ENCODE peak calls at places on chromosomes 13 and 19, in eight cellular contexts. One of them, this sample, is unnamed.

GRCh38 chr13:98514268-98514667 is 62.6 kb downstream of the STK24 start:
- DNase-seq in NB4: no peak
- DNase-seq in stimulated activated CD4-positive, alpha-beta T cell treated with anti-CD3 and anti-CD28 coated beads, TNF-alpha, amount 100 ng/mL, for 24 hours: no peak
- DNase-seq in GM23248: no peak
- DNase-seq in IMR-90: no peak
- DNase-seq in heart right ventricle: no peak
- DNase-seq in cardiac septum: no peak
- DNase-seq in activated T-cell treated with anti-CD3 and anti-CD28 coated beads, Interleukin-2, amount 50 U/mL, for 72 hours: no peak
- DNase-seq in this sample: no peak

GRCh38 chr13:114161644-114162532 is 17.2 kb upstream of the CFAP97D2 start:
- DNase-seq in NB4: peak
- DNase-seq in stimulated activated CD4-positive, alpha-beta T cell treated with anti-CD3 and anti-CD28 coated beads, TNF-alpha, amount 100 ng/mL, for 24 hours: no peak
- DNase-seq in GM23248: peak
- DNase-seq in IMR-90: peak
- DNase-seq in heart right ventricle: peak
- DNase-seq in cardiac septum: peak
- DNase-seq in activated T-cell treated with anti-CD3 and anti-CD28 coated beads, Interleukin-2, amount 50 U/mL, for 72 hours: no peak
- DNase-seq in this sample: peak

GRCh38 chr13:38417727-38418126 is 68.1 kb downstream of the UFM1 start:
- DNase-seq in NB4: peak
- DNase-seq in stimulated activated CD4-positive, alpha-beta T cell treated with anti-CD3 and anti-CD28 coated beads, TNF-alpha, amount 100 ng/mL, for 24 hours: no peak
- DNase-seq in GM23248: peak
- DNase-seq in IMR-90: peak
- DNase-seq in heart right ventricle: no peak
- DNase-seq in cardiac septum: no peak
- DNase-seq in activated T-cell treated with anti-CD3 and anti-CD28 coated beads, Interleukin-2, amount 50 U/mL, for 72 hours: peak
- DNase-seq in this sample: peak

GRCh38 chr19:1247747-1248453 is 483 bp upstream of the MIDN start:
- DNase-seq in NB4: peak
- DNase-seq in stimulated activated CD4-positive, alpha-beta T cell treated with anti-CD3 and anti-CD28 coated beads, TNF-alpha, amount 100 ng/mL, for 24 hours: no peak
- DNase-seq in GM23248: peak
- DNase-seq in IMR-90: peak
- DNase-seq in heart right ventricle: peak
- DNase-seq in cardiac septum: peak
- DNase-seq in activated T-cell treated with anti-CD3 and anti-CD28 coated beads, Interleukin-2, amount 50 U/mL, for 72 hours: peak
- DNase-seq in this sample: peak

GRCh38 chr19:32543107-32543900 is 37.7 kb upstream of the PDCD5 start:
- DNase-seq in NB4: no peak
- DNase-seq in stimulated activated CD4-positive, alpha-beta T cell treated with anti-CD3 and anti-CD28 coated beads, TNF-alpha, amount 100 ng/mL, for 24 hours: no peak
- DNase-seq in GM23248: no peak
- DNase-seq in IMR-90: peak
- DNase-seq in heart right ventricle: no peak
- DNase-seq in cardiac septum: no peak
- DNase-seq in activated T-cell treated with anti-CD3 and anti-CD28 coated beads, Interleukin-2, amount 50 U/mL, for 72 hours: no peak
- DNase-seq in this sample: peak

GRCh38 chr13:41587490-41587889 is 130.1 kb downstream of the RGCC start:
- DNase-seq in NB4: no peak
- DNase-seq in stimulated activated CD4-positive, alpha-beta T cell treated with anti-CD3 and anti-CD28 coated beads, TNF-alpha, amount 100 ng/mL, for 24 hours: no peak
- DNase-seq in GM23248: no peak
- DNase-seq in IMR-90: no peak
- DNase-seq in heart right ventricle: no peak
- DNase-seq in cardiac septum: no peak
- DNase-seq in activated T-cell treated with anti-CD3 and anti-CD28 coated beads, Interleukin-2, amount 50 U/mL, for 72 hours: peak
- DNase-seq in this sample: no peak

GRCh38 chr19:46515879-46516350 is 20.2 kb upstream of the PNMA8B start:
- DNase-seq in NB4: peak
- DNase-seq in stimulated activated CD4-positive, alpha-beta T cell treated with anti-CD3 and anti-CD28 coated beads, TNF-alpha, amount 100 ng/mL, for 24 hours: no peak
- DNase-seq in GM23248: peak
- DNase-seq in IMR-90: peak
- DNase-seq in heart right ventricle: no peak
- DNase-seq in cardiac septum: no peak
- DNase-seq in activated T-cell treated with anti-CD3 and anti-CD28 coated beads, Interleukin-2, amount 50 U/mL, for 72 hours: no peak
- DNase-seq in this sample: peak

GRCh38 chr13:25046274-25046984 is 49.5 kb upstream of the PABPC3 start:
- DNase-seq in NB4: no peak
- DNase-seq in stimulated activated CD4-positive, alpha-beta T cell treated with anti-CD3 and anti-CD28 coated beads, TNF-alpha, amount 100 ng/mL, for 24 hours: no peak
- DNase-seq in GM23248: peak
- DNase-seq in IMR-90: no peak
- DNase-seq in heart right ventricle: no peak
- DNase-seq in cardiac septum: no peak
- DNase-seq in activated T-cell treated with anti-CD3 and anti-CD28 coated beads, Interleukin-2, amount 50 U/mL, for 72 hours: no peak
- DNase-seq in this sample: no peak

GRCh38 chr19:39409886-39410619 is 2.4 kb upstream of the PLEKHG2 start:
- DNase-seq in NB4: peak
- DNase-seq in stimulated activated CD4-positive, alpha-beta T cell treated with anti-CD3 and anti-CD28 coated beads, TNF-alpha, amount 100 ng/mL, for 24 hours: no peak
- DNase-seq in GM23248: peak
- DNase-seq in IMR-90: no peak
- DNase-seq in heart right ventricle: peak
- DNase-seq in cardiac septum: peak
- DNase-seq in activated T-cell treated with anti-CD3 and anti-CD28 coated beads, Interleukin-2, amount 50 U/mL, for 72 hours: peak
- DNase-seq in this sample: peak

GRCh38 chr19:9427941-9428340 is 7.4 kb downstream of the ZNF266 start:
- DNase-seq in NB4: no peak
- DNase-seq in stimulated activated CD4-positive, alpha-beta T cell treated with anti-CD3 and anti-CD28 coated beads, TNF-alpha, amount 100 ng/mL, for 24 hours: no peak
- DNase-seq in GM23248: no peak
- DNase-seq in IMR-90: no peak
- DNase-seq in heart right ventricle: no peak
- DNase-seq in cardiac septum: no peak
- DNase-seq in activated T-cell treated with anti-CD3 and anti-CD28 coated beads, Interleukin-2, amount 50 U/mL, for 72 hours: no peak
- DNase-seq in this sample: no peak

This sample was measured in LHCN-M2.